ENCODE peak calls at places on chromosomes 5 and 9, in eight cellular contexts. One of them, this sample, is unnamed.

GRCh38 chr9:29830815-29831214 is 2257.5 kb upstream of the C9orf72 start:
- DNase-seq in body of pancreas: peak
- DNase-seq in lower leg skin: no peak
- DNase-seq in sigmoid colon: no peak
- DNase-seq in A549: peak
- DNase-seq in stomach: no peak
- DNase-seq in Caco-2: peak
- DNase-seq in ovary: no peak
- DNase-seq in this sample: no peak

GRCh38 chr9:3331801-3332200 is 194.0 kb downstream of the RFX3 start:
- DNase-seq in body of pancreas: peak
- DNase-seq in lower leg skin: no peak
- DNase-seq in sigmoid colon: no peak
- DNase-seq in A549: peak
- DNase-seq in stomach: no peak
- DNase-seq in Caco-2: peak
- DNase-seq in ovary: no peak
- DNase-seq in this sample: no peak

GRCh38 chr9:101791938-101792337 is 53.5 kb upstream of the GRIN3A start:
- DNase-seq in body of pancreas: peak
- DNase-seq in lower leg skin: no peak
- DNase-seq in sigmoid colon: no peak
- DNase-seq in A549: peak
- DNase-seq in stomach: no peak
- DNase-seq in Caco-2: peak
- DNase-seq in ovary: no peak
- DNase-seq in this sample: peak

GRCh38 chr5:4947106-4947505 is 193.0 kb upstream of the ADAMTS16 start:
- DNase-seq in body of pancreas: no peak
- DNase-seq in lower leg skin: no peak
- DNase-seq in sigmoid colon: no peak
- DNase-seq in A549: no peak
- DNase-seq in stomach: no peak
- DNase-seq in Caco-2: no peak
- DNase-seq in ovary: no peak
- DNase-seq in this sample: no peak

GRCh38 chr9:110110154-110110553 is 97.8 kb downstream of the C9orf152 start:
- DNase-seq in body of pancreas: no peak
- DNase-seq in lower leg skin: no peak
- DNase-seq in sigmoid colon: no peak
- DNase-seq in A549: no peak
- DNase-seq in stomach: no peak
- DNase-seq in Caco-2: no peak
- DNase-seq in ovary: no peak
- DNase-seq in this sample: no peak

GRCh38 chr5:173324115-173325001 is 3.9 kb downstream of the STC2 start:
- DNase-seq in body of pancreas: peak
- DNase-seq in lower leg skin: no peak
- DNase-seq in sigmoid colon: peak
- DNase-seq in A549: no peak
- DNase-seq in stomach: peak
- DNase-seq in Caco-2: no peak
- DNase-seq in ovary: peak
- DNase-seq in this sample: no peak

GRCh38 chr5:168486136-168486879 is at the start of gene RARS1:
- DNase-seq in body of pancreas: peak
- DNase-seq in lower leg skin: peak
- DNase-seq in sigmoid colon: peak
- DNase-seq in A549: peak
- DNase-seq in stomach: peak
- DNase-seq in Caco-2: peak
- DNase-seq in ovary: peak
- DNase-seq in this sample: peak

GRCh38 chr5:80346055-80346454 is 26.3 kb downstream of the SPZ1 start:
- DNase-seq in body of pancreas: peak
- DNase-seq in lower leg skin: peak
- DNase-seq in sigmoid colon: no peak
- DNase-seq in A549: peak
- DNase-seq in stomach: no peak
- DNase-seq in Caco-2: peak
- DNase-seq in ovary: no peak
- DNase-seq in this sample: peak

GRCh38 chr5:174387448-174387847 is 336.9 kb upstream of the MSX2 start:
- DNase-seq in body of pancreas: no peak
- DNase-seq in lower leg skin: no peak
- DNase-seq in sigmoid colon: no peak
- DNase-seq in A549: no peak
- DNase-seq in stomach: no peak
- DNase-seq in Caco-2: no peak
- DNase-seq in ovary: no peak
- DNase-seq in this sample: no peak

GRCh38 chr9:125744616-125745387 is 2.4 kb upstream of the PBX3 start:
- DNase-seq in body of pancreas: no peak
- DNase-seq in lower leg skin: no peak
- DNase-seq in sigmoid colon: no peak
- DNase-seq in A549: no peak
- DNase-seq in stomach: no peak
- DNase-seq in Caco-2: no peak
- DNase-seq in ovary: no peak
- DNase-seq in this sample: no peak

GRCh38 chr5:149121145-149121544 is 20.1 kb upstream of the ABLIM3 start:
- DNase-seq in body of pancreas: no peak
- DNase-seq in lower leg skin: no peak
- DNase-seq in sigmoid colon: no peak
- DNase-seq in A549: no peak
- DNase-seq in stomach: no peak
- DNase-seq in Caco-2: no peak
- DNase-seq in ovary: no peak
- DNase-seq in this sample: no peak

GRCh38 chr5:132386644-132387286 is 17.3 kb downstream of the SLC22A5 start:
- DNase-seq in body of pancreas: peak
- DNase-seq in lower leg skin: peak
- DNase-seq in sigmoid colon: peak
- DNase-seq in A549: peak
- DNase-seq in stomach: peak
- DNase-seq in Caco-2: peak
- DNase-seq in ovary: peak
- DNase-seq in this sample: peak

GRCh38 chr9:75953218-75953617 is 62.7 kb downstream of the PCSK5 start:
- DNase-seq in body of pancreas: no peak
- DNase-seq in lower leg skin: no peak
- DNase-seq in sigmoid colon: no peak
- DNase-seq in A549: peak
- DNase-seq in stomach: no peak
- DNase-seq in Caco-2: peak
- DNase-seq in ovary: no peak
- DNase-seq in this sample: no peak

GRCh38 chr5:173016621-173017046 is 33.1 kb downstream of the ATP6V0E1 start:
- DNase-seq in body of pancreas: peak
- DNase-seq in lower leg skin: peak
- DNase-seq in sigmoid colon: peak
- DNase-seq in A549: peak
- DNase-seq in stomach: no peak
- DNase-seq in Caco-2: no peak
- DNase-seq in ovary: no peak
- DNase-seq in this sample: peak

GRCh38 chr9:72577212-72577753 is 55.9 kb downstream of the TMC1 start:
- DNase-seq in body of pancreas: no peak
- DNase-seq in lower leg skin: peak
- DNase-seq in sigmoid colon: no peak
- DNase-seq in A549: peak
- DNase-seq in stomach: no peak
- DNase-seq in Caco-2: no peak
- DNase-seq in ovary: no peak
- DNase-seq in this sample: peak

GRCh38 chr9:26129216-26129615 is 451.0 kb upstream of the TUSC1 start:
- DNase-seq in body of pancreas: no peak
- DNase-seq in lower leg skin: no peak
- DNase-seq in sigmoid colon: no peak
- DNase-seq in A549: no peak
- DNase-seq in stomach: no peak
- DNase-seq in Caco-2: no peak
- DNase-seq in ovary: no peak
- DNase-seq in this sample: no peak

GRCh38 chr9:136192289-136193126 is 12.4 kb downstream of the LHX3 start:
- DNase-seq in body of pancreas: no peak
- DNase-seq in lower leg skin: no peak
- DNase-seq in sigmoid colon: no peak
- DNase-seq in A549: no peak
- DNase-seq in stomach: no peak
- DNase-seq in Caco-2: no peak
- DNase-seq in ovary: no peak
- DNase-seq in this sample: no peak

DNA sequence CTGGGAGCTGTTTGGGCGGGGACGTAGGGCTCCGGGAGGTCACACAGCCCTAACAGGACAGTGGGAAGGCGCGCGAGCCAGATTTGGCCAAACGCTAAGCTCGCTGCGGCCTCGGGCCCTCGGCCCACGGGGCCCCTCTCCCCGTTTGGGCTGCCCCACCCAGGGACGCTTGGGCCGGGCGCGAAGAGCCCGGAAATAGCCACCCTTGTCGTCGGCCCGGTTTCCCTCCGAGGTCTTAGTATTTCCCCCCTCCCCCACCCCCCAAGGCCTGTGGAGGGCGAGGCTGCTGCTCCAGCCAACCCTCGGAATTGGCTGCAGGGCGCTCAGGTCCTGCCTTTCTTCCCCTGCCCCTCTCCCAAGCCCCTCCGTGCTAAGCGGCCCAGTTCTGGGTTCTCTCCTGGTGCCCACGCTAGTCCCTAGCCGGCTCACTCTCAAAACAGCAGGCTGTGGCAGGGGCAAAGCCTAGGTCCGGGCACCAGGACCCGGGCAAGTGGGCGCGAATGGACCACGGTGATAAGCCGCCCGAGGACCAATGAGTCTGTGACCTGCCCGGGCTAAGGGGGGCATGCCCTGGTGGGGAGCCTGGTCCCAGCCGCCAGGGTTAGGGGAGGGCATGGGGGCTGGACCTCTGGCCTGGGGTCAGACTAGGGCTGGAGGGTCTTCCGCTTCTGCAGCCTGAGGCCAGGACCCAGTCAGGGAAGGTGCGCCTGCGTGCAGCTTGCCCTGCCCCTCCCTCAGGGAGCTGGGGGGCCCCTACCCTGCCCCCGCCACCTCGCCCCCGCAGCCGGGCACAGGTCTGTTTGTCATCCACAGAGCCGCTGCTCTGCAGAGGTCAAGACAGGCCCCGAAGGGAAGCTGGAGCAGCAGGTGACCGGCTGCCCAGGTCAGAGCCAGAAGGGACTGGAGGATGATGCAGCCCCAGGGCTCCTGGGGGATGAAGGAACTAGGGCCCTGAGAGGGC is 5.0 kb upstream of the IRX4 start:
- DNase-seq in body of pancreas: no peak
- DNase-seq in lower leg skin: no peak
- DNase-seq in sigmoid colon: no peak
- DNase-seq in A549: no peak
- DNase-seq in stomach: no peak
- DNase-seq in Caco-2: no peak
- DNase-seq in ovary: no peak
- DNase-seq in this sample: no peak
- TF ChIP-seq CTCF in body of pancreas: no peak
- TF ChIP-seq CTCF in lower leg skin: no peak
- TF ChIP-seq CTCF in sigmoid colon: no peak
- TF ChIP-seq CTCF in A549: no peak
- TF ChIP-seq CTCF in stomach: no peak
- TF ChIP-seq CTCF in Caco-2: no peak
- TF ChIP-seq CTCF in ovary: no peak
- TF ChIP-seq CTCF in this sample: no peak

DNA sequence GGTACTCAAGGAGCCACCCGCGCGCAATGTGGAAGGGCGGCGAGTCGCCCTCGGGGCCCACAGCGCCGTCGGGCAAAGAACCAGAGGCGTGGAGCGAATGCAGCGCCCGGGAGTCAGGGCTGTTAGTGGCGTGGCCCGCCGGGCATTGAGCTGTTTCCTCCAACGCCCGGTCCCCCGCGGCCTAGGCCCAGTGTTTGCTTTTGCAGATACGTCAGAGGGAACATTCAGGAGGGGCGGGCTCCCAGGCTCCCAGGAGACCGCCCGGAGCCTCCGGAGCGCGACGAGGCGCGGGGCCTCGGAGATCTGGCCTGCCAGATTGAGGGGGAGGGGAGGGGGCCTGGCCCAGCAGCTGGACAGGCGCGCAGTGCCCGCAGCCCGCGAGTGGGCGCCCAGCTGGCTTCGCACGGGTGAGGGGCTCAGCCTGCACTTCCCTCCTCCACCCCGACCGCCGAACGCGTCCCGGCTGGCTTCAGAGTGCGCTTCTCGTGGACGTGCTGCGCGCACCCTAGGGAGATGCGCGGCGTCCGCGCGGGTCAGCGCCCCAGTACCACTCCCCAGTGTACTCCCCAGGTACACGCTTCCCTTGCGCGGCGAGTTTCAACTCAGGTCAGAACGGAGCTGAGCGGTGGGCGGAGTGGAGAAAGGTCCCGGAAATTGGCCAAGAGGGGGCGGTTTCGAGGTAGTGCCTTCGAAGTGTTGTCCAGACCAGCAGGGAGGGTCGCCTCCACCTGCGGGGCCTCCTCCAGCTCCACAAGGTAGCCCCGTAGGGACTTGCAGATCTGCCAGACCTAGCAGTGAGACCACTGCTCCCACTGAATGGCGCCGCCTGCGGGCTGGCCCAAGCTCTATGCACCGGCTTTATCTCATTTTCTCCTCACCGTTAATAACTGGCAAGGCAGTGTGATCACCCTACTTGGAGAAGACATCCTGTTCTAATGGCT is 130.4 kb downstream of the TMEM174 start:
- DNase-seq in body of pancreas: peak
- DNase-seq in lower leg skin: no peak
- DNase-seq in sigmoid colon: no peak
- DNase-seq in A549: peak
- DNase-seq in stomach: no peak
- DNase-seq in Caco-2: no peak
- DNase-seq in ovary: no peak
- DNase-seq in this sample: peak
- H3K4me3 ChIP-seq in body of pancreas: no peak
- H3K4me3 ChIP-seq in lower leg skin: no peak
- H3K4me3 ChIP-seq in sigmoid colon: no peak
- H3K4me3 ChIP-seq in A549: peak
- H3K4me3 ChIP-seq in stomach: peak
- H3K4me3 ChIP-seq in Caco-2: peak
- H3K4me3 ChIP-seq in ovary: no peak
- H3K4me3 ChIP-seq in this sample: no peak

DNA sequence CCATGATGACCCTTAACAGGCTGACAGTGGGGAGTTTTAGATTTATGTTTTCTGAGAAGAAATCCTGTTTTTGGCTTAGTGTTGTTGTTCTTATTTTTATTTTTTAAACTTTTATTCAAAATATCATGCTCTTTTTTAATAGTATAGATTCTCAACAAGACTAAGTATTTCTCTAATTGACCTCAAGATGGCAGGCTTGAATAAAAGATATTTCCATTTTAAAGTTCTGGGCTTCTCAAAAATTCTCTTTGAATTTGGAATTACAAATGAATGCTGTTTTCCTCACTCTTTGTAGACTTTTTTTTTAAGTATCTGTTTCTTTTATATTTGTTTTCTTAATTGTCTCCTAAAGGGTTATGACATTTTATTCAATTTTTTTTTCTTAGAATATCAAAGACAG is 50.0 kb upstream of the SH3GL2 start:
- DNase-seq in body of pancreas: no peak
- DNase-seq in lower leg skin: no peak
- DNase-seq in sigmoid colon: no peak
- DNase-seq in A549: peak
- DNase-seq in stomach: no peak
- DNase-seq in Caco-2: no peak
- DNase-seq in ovary: no peak
- DNase-seq in this sample: no peak
- TF ChIP-seq CTCF in body of pancreas: no peak
- TF ChIP-seq CTCF in lower leg skin: no peak
- TF ChIP-seq CTCF in sigmoid colon: no peak
- TF ChIP-seq CTCF in A549: peak
- TF ChIP-seq CTCF in stomach: peak
- TF ChIP-seq CTCF in Caco-2: no peak
- TF ChIP-seq CTCF in ovary: no peak
- TF ChIP-seq CTCF in this sample: peak

GRCh38 chr5:158511454-158511853 is 588.3 kb downstream of the EBF1 start:
- DNase-seq in body of pancreas: no peak
- DNase-seq in lower leg skin: no peak
- DNase-seq in sigmoid colon: no peak
- DNase-seq in A549: no peak
- DNase-seq in stomach: no peak
- DNase-seq in Caco-2: no peak
- DNase-seq in ovary: no peak
- DNase-seq in this sample: no peak
- H3K4me3 ChIP-seq in body of pancreas: no peak
- H3K4me3 ChIP-seq in lower leg skin: no peak
- H3K4me3 ChIP-seq in sigmoid colon: no peak
- H3K4me3 ChIP-seq in A549: no peak
- H3K4me3 ChIP-seq in stomach: no peak
- H3K4me3 ChIP-seq in Caco-2: no peak
- H3K4me3 ChIP-seq in ovary: no peak
- H3K4me3 ChIP-seq in this sample: no peak